ENCODE peak calls at places on chromosomes 16 and 17, in eight cellular contexts. L is AG09309, U is WTC11, G is IMR-90, J is HFF-Myc, K is prostate gland, I is H1, S is lower leg skin. P is an unnamed sample.
A peak's percentile ranks its signal among the peaks of the same experiment; 100 is the strongest.

GRCh38 chr17:44071772-44072171 is 1.2 kb downstream of the G6PC3 start:
- DNase-seq in U (no peak), J (no peak), K (no peak), L (no peak), I (no peak), S (peak; percentile 35), G (peak; percentile 14), P (no peak)

GRCh38 chr16:85082553-85083050 is 29.7 kb downstream of the CIBAR2 start:
- DNase-seq in L (no peak), K (no peak), I (no peak), G (no peak), S (no peak), J (no peak), U (peak; percentile 46), P (no peak)

GRCh38 chr17:78748048-78748729 is 33.9 kb downstream of the CYTH1 start:
- DNase-seq in L (no peak), U (no peak), G (no peak), I (no peak), K (no peak), J (no peak), S (peak; percentile 63), P (no peak)

GRCh38 chr16:9119795-9120194 is 28.4 kb downstream of the HAPSTR1 start:
- DNase-seq in L (peak; percentile 93), I (no peak), K (no peak), U (no peak), G (peak; percentile 84), S (peak; percentile 35), J (no peak), P (no peak)

GRCh38 chr16:716250-716607 is 1.3 kb downstream of the METRN start:
- DNase-seq in U (peak; percentile 68), G (no peak), J (no peak), K (no peak), S (no peak), L (no peak), I (no peak), P (no peak)

GRCh38 chr16:22955461-22956145 is 141.6 kb downstream of the HS3ST2 start:
- DNase-seq in J (no peak), K (no peak), I (no peak), G (no peak), L (no peak), S (peak; percentile 18), U (no peak), P (no peak)

GRCh38 chr16:9340402-9341095 is 249.1 kb downstream of the HAPSTR1 start:
- DNase-seq in I (no peak), L (no peak), G (no peak), U (no peak), S (no peak), J (no peak), K (no peak), P (no peak)

GRCh38 chr16:63426275-63426870 is 1390.1 kb upstream of the CDH8 start:
- DNase-seq in S (no peak), I (no peak), L (no peak), J (no peak), G (no peak), U (no peak), K (no peak), P (no peak)

GRCh38 chr17:50867856-50868438 is 1.8 kb upstream of the TOB1 start:
- DNase-seq in J (no peak), S (no peak), U (no peak), G (peak; percentile 60), K (no peak), I (no peak), L (no peak), P (no peak)

GRCh38 chr17:34389343-34389742 is 26.3 kb upstream of the CCL1 start:
- DNase-seq in L (no peak), U (no peak), S (no peak), G (no peak), K (no peak), I (no peak), J (no peak), P (no peak)

GRCh38 chr17:1182831-1183578 is 3.2 kb upstream of the ABR start:
- DNase-seq in I (no peak), L (no peak), U (no peak), G (no peak), K (no peak), S (no peak), J (no peak), P (no peak)

GRCh38 chr16:65754799-65755691 is 611.4 kb upstream of the CDH5 start:
- DNase-seq in G (peak; percentile 75), S (no peak), K (no peak), L (peak; percentile 72), I (no peak), U (no peak), J (no peak), P (no peak)

GRCh38 chr17:67124469-67125148 is 80.3 kb downstream of the CACNG1 start:
- DNase-seq in S (no peak), J (no peak), K (no peak), I (no peak), U (no peak), G (no peak), L (no peak), P (no peak)

GRCh38 chr17:9356488-9356911 is 219.1 kb downstream of the STX8 start:
- DNase-seq in L (no peak), J (no peak), G (no peak), U (no peak), K (no peak), I (no peak), S (peak; percentile 34), P (no peak)

GRCh38 chr16:66386629-66387622 is 20.4 kb downstream of the CDH5 start:
- DNase-seq in U (peak; percentile 3), G (no peak), J (no peak), K (no peak), L (no peak), S (no peak), I (no peak), P (no peak)

GRCh38 chr16:52578007-52578828 is 31.3 kb upstream of the TOX3 start:
- DNase-seq in S (no peak), U (no peak), I (no peak), K (no peak), J (no peak), L (no peak), G (no peak), P (no peak)

GRCh38 chr16:52581530-52581929 is 34.6 kb upstream of the TOX3 start:
- DNase-seq in K (no peak), U (no peak), L (no peak), J (no peak), S (no peak), I (no peak), G (no peak), P (no peak)

GRCh38 chr16:52577130-52577706 is 30.3 kb upstream of the TOX3 start:
- DNase-seq in L (no peak), K (no peak), S (no peak), G (no peak), I (no peak), U (no peak), J (no peak), P (no peak)

GRCh38 chr16:52578829-52579193 is 31.9 kb upstream of the TOX3 start:
- DNase-seq in S (no peak), L (no peak), U (no peak), K (no peak), I (no peak), J (no peak), G (no peak), P (no peak)

DNA sequence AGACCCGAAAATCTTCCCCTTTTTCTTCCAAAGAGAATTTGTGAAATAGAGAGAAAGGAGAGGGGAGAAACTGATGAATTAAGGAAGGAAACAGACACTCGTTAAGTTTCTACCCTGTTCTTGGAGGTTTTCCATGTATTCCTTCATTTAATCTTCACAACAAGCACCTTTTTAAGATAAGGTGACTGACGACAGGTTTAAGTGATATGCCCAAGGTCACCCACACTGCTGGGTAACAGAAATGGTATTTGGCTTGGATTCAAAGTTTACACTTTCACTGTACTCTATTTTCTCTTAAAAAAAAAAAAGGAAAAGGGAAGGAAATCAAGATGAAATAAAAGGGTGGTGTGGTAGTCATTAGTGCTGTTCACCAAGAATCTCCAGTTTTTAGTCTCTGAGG is 33.5 kb upstream of the TOX3 start:
- DNase-seq in J (no peak), G (no peak), K (no peak), I (no peak), S (no peak), U (no peak), L (no peak), P (no peak)
- TF ChIP-seq CTCF in J (no peak), G (no peak), K (no peak), I (no peak), S (no peak), U (no peak), L (no peak), P (no peak)

GRCh38 chr16:27778926-27779570 is 229.1 kb downstream of the KATNIP start:
- DNase-seq in J (no peak), G (no peak), K (no peak), I (no peak), S (no peak), U (no peak), L (no peak), P (no peak)

GRCh38 chr16:27781195-27781524 is 231.2 kb downstream of the KATNIP start:
- DNase-seq in G (no peak), I (no peak), K (no peak), J (no peak), S (peak; percentile 39), L (no peak), U (no peak), P (no peak)

GRCh38 chr16:27780468-27781194 is 230.7 kb downstream of the KATNIP start:
- DNase-seq in U (no peak), L (no peak), K (no peak), I (no peak), S (no peak), J (no peak), G (no peak), P (no peak)

GRCh38 chr16:27778171-27778925 is 228.4 kb downstream of the KATNIP start:
- DNase-seq in L (no peak), G (no peak), U (no peak), J (no peak), K (no peak), I (no peak), S (no peak), P (no peak)

GRCh38 chr16:27779719-27780161 is 229.8 kb downstream of the KATNIP start:
- DNase-seq in K (peak; percentile 17), G (peak; percentile 46), I (peak; percentile 41), S (no peak), J (peak; percentile 15), L (peak; percentile 10), U (peak; percentile 82), P (no peak)
- TF ChIP-seq CTCF in K (peak; percentile 19), G (peak; percentile 53), I (peak; percentile 70), S (no peak), J (peak; percentile 69), L (peak; percentile 79), U (peak; percentile 31), P (no peak)

DNA sequence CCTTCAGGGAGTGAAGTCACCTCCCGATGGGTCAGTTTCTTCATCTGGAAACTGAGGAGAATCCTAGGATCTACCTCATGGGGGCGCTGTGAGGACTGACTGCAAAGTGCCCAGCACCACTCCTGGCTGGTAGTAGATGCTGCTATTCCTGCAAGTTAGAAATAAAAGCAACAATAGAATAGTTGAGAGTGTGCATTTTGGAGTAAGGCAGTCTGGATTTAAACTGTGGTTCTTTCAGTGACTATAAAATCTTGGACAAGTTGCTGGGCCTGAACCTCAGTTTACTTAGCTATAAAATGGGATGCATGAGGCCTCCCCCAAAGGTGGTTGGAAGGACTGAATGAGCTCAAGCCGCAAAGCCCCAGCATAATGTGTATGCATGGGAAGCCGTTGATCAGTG is 70.6 kb downstream of the CYB5B start:
- DNase-seq in K (no peak), G (no peak), U (peak; percentile 77), I (peak; percentile 29), S (no peak), J (no peak), L (no peak), P (no peak)
- TF ChIP-seq CTCF in K (no peak), G (no peak), U (peak; percentile 54), I (peak; percentile 75), S (no peak), J (peak; percentile 35), L (peak; percentile 34), P (no peak)

GRCh38 chr16:82641336-82641984 is 14.7 kb downstream of the CDH13 start:
- DNase-seq in K (no peak), S (no peak), G (peak; percentile 57), I (no peak), J (no peak), U (no peak), L (no peak), P (no peak)
- TF ChIP-seq CTCF in K (no peak), S (no peak), G (peak; percentile 61), I (no peak), J (peak; percentile 22), U (no peak), L (peak; percentile 54), P (no peak)